ENCODE peak calls at places on chromosomes 2 and 18, in six cellular contexts. I is HFFc6; Z is HT1080; Q is body of pancreas; K is stimulated activated naive CD8-positive, alpha-beta T cell treated with anti-CD3 and anti-CD28 coated beads, Interleukin-15, Interleukin-2, amounts not matched to agents 100 U/mL and 50 U/mL, for 24 hours; J is CD8-positive, alpha-beta memory T cell. B is an unnamed sample.

GRCh38 chr2:24917086-24917485 is 3.0 kb downstream of the ADCY3 start:
- DNase-seq in I (peak), Z (peak), Q (no peak), K (peak), J (no peak), B (no peak)

GRCh38 chr2:26691881-26692813 is at the start of gene KCNK3:
- DNase-seq in I (no peak), Z (no peak), Q (peak), K (peak), J (no peak), B (no peak)

GRCh38 chr18:70334728-70335329 is 46.0 kb downstream of the SOCS6 start:
- DNase-seq in I (peak), Z (no peak), Q (no peak), K (no peak), J (no peak), B (peak)

GRCh38 chr18:3340682-3341097 is 78.8 kb downstream of the MYL12B start:
- DNase-seq in I (peak), Z (peak), Q (no peak), K (no peak), J (no peak), B (no peak)

GRCh38 chr2:225041210-225041870 is 928 bp downstream of the DOCK10 start:
- DNase-seq in I (peak), Z (peak), Q (peak), K (peak), J (peak), B (peak)

GRCh38 chr2:231667497-231667896 is 40.8 kb upstream of the PTMA start:
- DNase-seq in I (no peak), Z (no peak), Q (no peak), K (no peak), J (no peak), B (no peak)

GRCh38 chr2:195021704-195022513 is 635.1 kb upstream of the SLC39A10 start:
- DNase-seq in I (no peak), Z (peak), Q (no peak), K (no peak), J (no peak), B (no peak)

GRCh38 chr2:160253440-160254296 is 53.6 kb upstream of the ITGB6 start:
- DNase-seq in I (no peak), Z (no peak), Q (peak), K (no peak), J (no peak), B (no peak)

GRCh38 chr2:100588071-100588786 is 25.4 kb downstream of the PDCL3 start:
- DNase-seq in I (peak), Z (peak), Q (no peak), K (no peak), J (peak), B (no peak)

GRCh38 chr2:64288321-64288931 is 144.2 kb upstream of the PELI1 start:
- DNase-seq in I (peak), Z (peak), Q (no peak), K (no peak), J (no peak), B (no peak)

GRCh38 chr18:25724121-25724520 is 366.3 kb downstream of the SS18 start:
- DNase-seq in I (no peak), Z (no peak), Q (no peak), K (no peak), J (no peak), B (no peak)

GRCh38 chr2:209614630-209615369 is 156.8 kb upstream of the UNC80 start:
- DNase-seq in I (no peak), Z (no peak), Q (no peak), K (no peak), J (no peak), B (no peak)

GRCh38 chr2:174439323-174439722 is 43.8 kb downstream of the SCRN3 start:
- DNase-seq in I (no peak), Z (no peak), Q (no peak), K (no peak), J (no peak), B (no peak)

GRCh38 chr2:50754514-50754913 is 277.4 kb downstream of the NRXN1 start:
- DNase-seq in I (no peak), Z (no peak), Q (no peak), K (no peak), J (no peak), B (no peak)

GRCh38 chr2:154402138-154402714 is 296.3 kb upstream of the KCNJ3 start:
- DNase-seq in I (no peak), Z (peak), Q (no peak), K (no peak), J (no peak), B (no peak)

GRCh38 chr18:59079264-59079972 is 60.3 kb upstream of the SEC11C start:
- DNase-seq in I (no peak), Z (peak), Q (no peak), K (no peak), J (no peak), B (no peak)

GRCh38 chr2:62347563-62348270 is 151.8 kb downstream of the B3GNT2 start:
- DNase-seq in I (no peak), Z (no peak), Q (no peak), K (no peak), J (no peak), B (no peak)

GRCh38 chr18:74897971-74898657 is 300.4 kb downstream of the ZNF407 start:
- DNase-seq in I (peak), Z (peak), Q (no peak), K (no peak), J (no peak), B (no peak)

GRCh38 chr18:22346968-22347611 is 70.6 kb downstream of the CTAGE1 start:
- DNase-seq in I (no peak), Z (no peak), Q (peak), K (no peak), J (no peak), B (no peak)

GRCh38 chr2:237685408-237685807 is 58.0 kb downstream of the LRRFIP1 start:
- DNase-seq in I (peak), Z (peak), Q (no peak), K (no peak), J (no peak), B (no peak)

GRCh38 chr2:30259827-30260679 is 28.7 kb downstream of the LBH start:
- DNase-seq in I (no peak), Z (no peak), Q (no peak), K (no peak), J (no peak), B (no peak)

GRCh38 chr2:34547340-34547739 is 948.2 kb upstream of the FAM98A start:
- DNase-seq in I (no peak), Z (no peak), Q (peak), K (no peak), J (no peak), B (no peak)

GRCh38 chr2:13003500-13003899 is 286.8 kb downstream of the TRIB2 start:
- DNase-seq in I (peak), Z (no peak), Q (no peak), K (no peak), J (no peak), B (no peak)

GRCh38 chr18:67766930-67767329 is 250.4 kb upstream of the DSEL start:
- DNase-seq in I (peak), Z (peak), Q (no peak), K (no peak), J (no peak), B (no peak)

GRCh38 chr2:134705861-134706586 is 12.8 kb downstream of the TMEM163 start:
- DNase-seq in I (no peak), Z (no peak), Q (no peak), K (no peak), J (no peak), B (no peak)

GRCh38 chr2:9675369-9676351 is 44.9 kb upstream of the YWHAQ start:
- DNase-seq in I (peak), Z (peak), Q (no peak), K (no peak), J (no peak), B (no peak)

GRCh38 chr2:73931531-73932500 is 5.1 kb downstream of the DGUOK start:
- DNase-seq in I (peak), Z (peak), Q (no peak), K (peak), J (no peak), B (peak)

GRCh38 chr2:21452678-21453077 is 328.9 kb downstream of the TDRD15 start:
- DNase-seq in I (no peak), Z (no peak), Q (no peak), K (no peak), J (no peak), B (no peak)

B was measured in CD14-positive monocyte.